ENCODE peak calls at places on chromosomes 13 and 19, in nine cellular contexts. One of them, this sample, is unnamed.

GRCh38 chr13:53197424-53197823 is 168.8 kb downstream of the OLFM4 start:
- DNase-seq in progenitor cell of endocrine pancreas: no peak
- DNase-seq in ELF-1: no peak
- DNase-seq in iPS DF 19.7: no peak
- DNase-seq in BJ: no peak
- DNase-seq in M059J: no peak
- DNase-seq in ACHN: no peak
- DNase-seq in DMS53: no peak
- DNase-seq in mammary epithelial cell: no peak
- DNase-seq in this sample: no peak

GRCh38 chr19:48444129-48444932 is 1.5 kb upstream of the GRWD1 start:
- DNase-seq in progenitor cell of endocrine pancreas: no peak
- DNase-seq in ELF-1: peak; percentile 24
- DNase-seq in iPS DF 19.7: no peak
- DNase-seq in BJ: no peak
- DNase-seq in M059J: no peak
- DNase-seq in ACHN: no peak
- DNase-seq in DMS53: peak; percentile 55
- DNase-seq in mammary epithelial cell: no peak
- DNase-seq in this sample: no peak

GRCh38 chr19:2394054-2394668 is 33.2 kb downstream of the TIMM13 start:
- DNase-seq in progenitor cell of endocrine pancreas: no peak
- DNase-seq in ELF-1: no peak
- DNase-seq in iPS DF 19.7: no peak
- DNase-seq in BJ: no peak
- DNase-seq in M059J: no peak
- DNase-seq in ACHN: no peak
- DNase-seq in DMS53: no peak
- DNase-seq in mammary epithelial cell: no peak
- DNase-seq in this sample: no peak

GRCh38 chr19:13640611-13641010 is 123.7 kb upstream of the MRI1 start:
- DNase-seq in progenitor cell of endocrine pancreas: no peak
- DNase-seq in ELF-1: no peak
- DNase-seq in iPS DF 19.7: no peak
- DNase-seq in BJ: no peak
- DNase-seq in M059J: peak; percentile 51
- DNase-seq in ACHN: no peak
- DNase-seq in DMS53: peak; percentile 81
- DNase-seq in mammary epithelial cell: no peak
- DNase-seq in this sample: no peak

GRCh38 chr19:48351341-48351752 is 12.4 kb downstream of the TMEM143 start:
- DNase-seq in progenitor cell of endocrine pancreas: peak; percentile 65
- DNase-seq in ELF-1: peak; percentile 85
- DNase-seq in iPS DF 19.7: no peak
- DNase-seq in BJ: no peak
- DNase-seq in M059J: peak; percentile 59
- DNase-seq in ACHN: peak; percentile 58
- DNase-seq in DMS53: peak; percentile 70
- DNase-seq in mammary epithelial cell: peak; percentile 32
- DNase-seq in this sample: peak; percentile 51

GRCh38 chr19:470701-471100 is 9.9 kb upstream of the SHC2 start:
- DNase-seq in progenitor cell of endocrine pancreas: no peak
- DNase-seq in ELF-1: no peak
- DNase-seq in iPS DF 19.7: no peak
- DNase-seq in BJ: no peak
- DNase-seq in M059J: no peak
- DNase-seq in ACHN: no peak
- DNase-seq in DMS53: no peak
- DNase-seq in mammary epithelial cell: no peak
- DNase-seq in this sample: no peak

GRCh38 chr13:105090244-105090643 is 1445.2 kb downstream of the EFNB2 start:
- DNase-seq in progenitor cell of endocrine pancreas: no peak
- DNase-seq in ELF-1: no peak
- DNase-seq in iPS DF 19.7: no peak
- DNase-seq in BJ: no peak
- DNase-seq in M059J: peak; percentile 12
- DNase-seq in ACHN: no peak
- DNase-seq in DMS53: no peak
- DNase-seq in mammary epithelial cell: no peak
- DNase-seq in this sample: no peak

GRCh38 chr19:54388001-54388802 is 23.5 kb upstream of the LAIR1 start:
- DNase-seq in progenitor cell of endocrine pancreas: no peak
- DNase-seq in ELF-1: peak; percentile 47
- DNase-seq in iPS DF 19.7: no peak
- DNase-seq in BJ: no peak
- DNase-seq in M059J: no peak
- DNase-seq in ACHN: no peak
- DNase-seq in DMS53: peak; percentile 29
- DNase-seq in mammary epithelial cell: no peak
- DNase-seq in this sample: no peak

GRCh38 chr13:85930108-85930507 is 130.9 kb upstream of the SLITRK6 start:
- DNase-seq in progenitor cell of endocrine pancreas: no peak
- DNase-seq in ELF-1: no peak
- DNase-seq in iPS DF 19.7: no peak
- DNase-seq in BJ: no peak
- DNase-seq in M059J: no peak
- DNase-seq in ACHN: no peak
- DNase-seq in DMS53: no peak
- DNase-seq in mammary epithelial cell: no peak
- DNase-seq in this sample: no peak

GRCh38 chr19:23699521-23699860 is 12.5 kb upstream of the ZNF675 start:
- DNase-seq in progenitor cell of endocrine pancreas: no peak
- DNase-seq in ELF-1: peak; percentile 89
- DNase-seq in iPS DF 19.7: no peak
- DNase-seq in BJ: no peak
- DNase-seq in M059J: peak; percentile 90
- DNase-seq in ACHN: no peak
- DNase-seq in DMS53: no peak
- DNase-seq in mammary epithelial cell: no peak
- DNase-seq in this sample: no peak

GRCh38 chr19:31054430-31054829 is 294.8 kb downstream of the TSHZ3 start:
- DNase-seq in progenitor cell of endocrine pancreas: peak; percentile 23
- DNase-seq in ELF-1: peak; percentile 69
- DNase-seq in iPS DF 19.7: peak; percentile 84
- DNase-seq in BJ: no peak
- DNase-seq in M059J: peak; percentile 33
- DNase-seq in ACHN: peak; percentile 78
- DNase-seq in DMS53: peak; percentile 8
- DNase-seq in mammary epithelial cell: peak; percentile 43
- DNase-seq in this sample: peak; percentile 65

GRCh38 chr13:90416519-90416918 is 931.0 kb upstream of the MIR17HG start:
- DNase-seq in progenitor cell of endocrine pancreas: no peak
- DNase-seq in ELF-1: no peak
- DNase-seq in iPS DF 19.7: no peak
- DNase-seq in BJ: peak; percentile 86
- DNase-seq in M059J: peak; percentile 81
- DNase-seq in ACHN: no peak
- DNase-seq in DMS53: no peak
- DNase-seq in mammary epithelial cell: peak; percentile 24
- DNase-seq in this sample: no peak

GRCh38 chr13:26095338-26095737 is 43.5 kb upstream of the SHISA2 start:
- DNase-seq in progenitor cell of endocrine pancreas: no peak
- DNase-seq in ELF-1: no peak
- DNase-seq in iPS DF 19.7: no peak
- DNase-seq in BJ: no peak
- DNase-seq in M059J: no peak
- DNase-seq in ACHN: no peak
- DNase-seq in DMS53: peak; percentile 19
- DNase-seq in mammary epithelial cell: no peak
- DNase-seq in this sample: no peak

GRCh38 chr19:16435238-16435911 is 36.4 kb downstream of the EPS15L1 start:
- DNase-seq in progenitor cell of endocrine pancreas: no peak
- DNase-seq in ELF-1: peak; percentile 47
- DNase-seq in iPS DF 19.7: no peak
- DNase-seq in BJ: peak; percentile 87
- DNase-seq in M059J: peak; percentile 91
- DNase-seq in ACHN: peak; percentile 93
- DNase-seq in DMS53: no peak
- DNase-seq in mammary epithelial cell: peak; percentile 64
- DNase-seq in this sample: peak; percentile 89

GRCh38 chr13:98719527-98720250 is 32.8 kb downstream of the SLC15A1 start:
- DNase-seq in progenitor cell of endocrine pancreas: no peak
- DNase-seq in ELF-1: peak; percentile 27
- DNase-seq in iPS DF 19.7: no peak
- DNase-seq in BJ: no peak
- DNase-seq in M059J: no peak
- DNase-seq in ACHN: no peak
- DNase-seq in DMS53: no peak
- DNase-seq in mammary epithelial cell: no peak
- DNase-seq in this sample: no peak

GRCh38 chr19:53554804-53555203 is 16.9 kb downstream of the ZNF331 start:
- DNase-seq in progenitor cell of endocrine pancreas: no peak
- DNase-seq in ELF-1: no peak
- DNase-seq in iPS DF 19.7: no peak
- DNase-seq in BJ: no peak
- DNase-seq in M059J: no peak
- DNase-seq in ACHN: no peak
- DNase-seq in DMS53: peak; percentile 36
- DNase-seq in mammary epithelial cell: no peak
- DNase-seq in this sample: no peak

GRCh38 chr19:42285988-42286348 is 16.0 kb upstream of the PRR19 start:
- DNase-seq in progenitor cell of endocrine pancreas: no peak
- DNase-seq in ELF-1: no peak
- DNase-seq in iPS DF 19.7: no peak
- DNase-seq in BJ: no peak
- DNase-seq in M059J: no peak
- DNase-seq in ACHN: no peak
- DNase-seq in DMS53: no peak
- DNase-seq in mammary epithelial cell: no peak
- DNase-seq in this sample: no peak

GRCh38 chr13:84131249-84131648 is 249.0 kb upstream of the SLITRK1 start:
- DNase-seq in progenitor cell of endocrine pancreas: no peak
- DNase-seq in ELF-1: no peak
- DNase-seq in iPS DF 19.7: no peak
- DNase-seq in BJ: no peak
- DNase-seq in M059J: no peak
- DNase-seq in ACHN: no peak
- DNase-seq in DMS53: no peak
- DNase-seq in mammary epithelial cell: no peak
- DNase-seq in this sample: no peak

GRCh38 chr19:14502334-14503092 is 6.6 kb upstream of the GIPC1 start:
- DNase-seq in progenitor cell of endocrine pancreas: no peak
- DNase-seq in ELF-1: peak; percentile 86
- DNase-seq in iPS DF 19.7: no peak
- DNase-seq in BJ: no peak
- DNase-seq in M059J: peak; percentile 68
- DNase-seq in ACHN: no peak
- DNase-seq in DMS53: peak; percentile 36
- DNase-seq in mammary epithelial cell: no peak
- DNase-seq in this sample: no peak

GRCh38 chr19:50720921-50721291 is 1.3 kb upstream of the SHANK1 start:
- DNase-seq in progenitor cell of endocrine pancreas: no peak
- DNase-seq in ELF-1: no peak
- DNase-seq in iPS DF 19.7: no peak
- DNase-seq in BJ: no peak
- DNase-seq in M059J: peak; percentile 24
- DNase-seq in ACHN: no peak
- DNase-seq in DMS53: no peak
- DNase-seq in mammary epithelial cell: peak; percentile 40
- DNase-seq in this sample: peak; percentile 66

GRCh38 chr13:109869312-109870237 is 83.2 kb upstream of the IRS2 start:
- DNase-seq in progenitor cell of endocrine pancreas: no peak
- DNase-seq in ELF-1: peak; percentile 61
- DNase-seq in iPS DF 19.7: no peak
- DNase-seq in BJ: peak; percentile 14
- DNase-seq in M059J: peak; percentile 79
- DNase-seq in ACHN: peak; percentile 79
- DNase-seq in DMS53: peak; percentile 91
- DNase-seq in mammary epithelial cell: peak; percentile 34
- DNase-seq in this sample: no peak

GRCh38 chr19:46495789-46496099 is at the start of gene PNMA8B:
- DNase-seq in progenitor cell of endocrine pancreas: peak; percentile 92
- DNase-seq in ELF-1: peak; percentile 96
- DNase-seq in iPS DF 19.7: no peak
- DNase-seq in BJ: no peak
- DNase-seq in M059J: no peak
- DNase-seq in ACHN: no peak
- DNase-seq in DMS53: peak; percentile 85
- DNase-seq in mammary epithelial cell: peak; percentile 81
- DNase-seq in this sample: no peak

GRCh38 chr13:59424661-59425060 is 739.1 kb downstream of the DIAPH3 start:
- DNase-seq in progenitor cell of endocrine pancreas: no peak
- DNase-seq in ELF-1: no peak
- DNase-seq in iPS DF 19.7: no peak
- DNase-seq in BJ: no peak
- DNase-seq in M059J: peak; percentile 44
- DNase-seq in ACHN: no peak
- DNase-seq in DMS53: no peak
- DNase-seq in mammary epithelial cell: no peak
- DNase-seq in this sample: no peak

GRCh38 chr13:73215807-73216206 is 157.0 kb downstream of the KLF5 start:
- DNase-seq in progenitor cell of endocrine pancreas: no peak
- DNase-seq in ELF-1: no peak
- DNase-seq in iPS DF 19.7: no peak
- DNase-seq in BJ: peak; percentile 63
- DNase-seq in M059J: peak; percentile 77
- DNase-seq in ACHN: no peak
- DNase-seq in DMS53: no peak
- DNase-seq in mammary epithelial cell: peak; percentile 76
- DNase-seq in this sample: peak; percentile 15

GRCh38 chr13:30033681-30034447 is 183.4 kb upstream of the UBL3 start:
- DNase-seq in progenitor cell of endocrine pancreas: no peak
- DNase-seq in ELF-1: no peak
- DNase-seq in iPS DF 19.7: no peak
- DNase-seq in BJ: peak; percentile 95
- DNase-seq in M059J: peak; percentile 83
- DNase-seq in ACHN: no peak
- DNase-seq in DMS53: peak; percentile 70
- DNase-seq in mammary epithelial cell: peak; percentile 66
- DNase-seq in this sample: peak; percentile 89

GRCh38 chr19:3365447-3366103 is 808 bp upstream of the NFIC start:
- DNase-seq in progenitor cell of endocrine pancreas: no peak
- DNase-seq in ELF-1: no peak
- DNase-seq in iPS DF 19.7: no peak
- DNase-seq in BJ: no peak
- DNase-seq in M059J: peak; percentile 84
- DNase-seq in ACHN: peak; percentile 54
- DNase-seq in DMS53: peak; percentile 57
- DNase-seq in mammary epithelial cell: peak; percentile 52
- DNase-seq in this sample: peak; percentile 66

GRCh38 chr13:112684041-112684440 is 5.8 kb upstream of the ATP11A start:
- DNase-seq in progenitor cell of endocrine pancreas: peak; percentile 3
- DNase-seq in ELF-1: no peak
- DNase-seq in iPS DF 19.7: no peak
- DNase-seq in BJ: no peak
- DNase-seq in M059J: no peak
- DNase-seq in ACHN: no peak
- DNase-seq in DMS53: no peak
- DNase-seq in mammary epithelial cell: no peak
- DNase-seq in this sample: no peak

GRCh38 chr13:95269756-95270155 is 31.5 kb downstream of the ABCC4 start:
- DNase-seq in progenitor cell of endocrine pancreas: no peak
- DNase-seq in ELF-1: no peak
- DNase-seq in iPS DF 19.7: no peak
- DNase-seq in BJ: no peak
- DNase-seq in M059J: no peak
- DNase-seq in ACHN: no peak
- DNase-seq in DMS53: no peak
- DNase-seq in mammary epithelial cell: no peak
- DNase-seq in this sample: no peak

GRCh38 chr19:2064788-2065524 is 13.9 kb upstream of the MKNK2 start:
- DNase-seq in progenitor cell of endocrine pancreas: no peak
- DNase-seq in ELF-1: no peak
- DNase-seq in iPS DF 19.7: no peak
- DNase-seq in BJ: no peak
- DNase-seq in M059J: no peak
- DNase-seq in ACHN: no peak
- DNase-seq in DMS53: peak; percentile 43
- DNase-seq in mammary epithelial cell: no peak
- DNase-seq in this sample: no peak

GRCh38 chr19:16070366-16070990 is 5.8 kb upstream of the TPM4 start:
- DNase-seq in progenitor cell of endocrine pancreas: no peak
- DNase-seq in ELF-1: no peak
- DNase-seq in iPS DF 19.7: no peak
- DNase-seq in BJ: no peak
- DNase-seq in M059J: peak; percentile 93
- DNase-seq in ACHN: no peak
- DNase-seq in DMS53: peak; percentile 24
- DNase-seq in mammary epithelial cell: peak; percentile 88
- DNase-seq in this sample: peak; percentile 82

GRCh38 chr13:83794627-83795026 is 87.6 kb downstream of the SLITRK1 start:
- DNase-seq in progenitor cell of endocrine pancreas: no peak
- DNase-seq in ELF-1: no peak
- DNase-seq in iPS DF 19.7: no peak
- DNase-seq in BJ: no peak
- DNase-seq in M059J: no peak
- DNase-seq in ACHN: no peak
- DNase-seq in DMS53: no peak
- DNase-seq in mammary epithelial cell: no peak
- DNase-seq in this sample: no peak